ENCODE peak calls at places on chromosomes 11 and 22, in eight cellular contexts. G is GM04503, Q is T-helper 1 cell, L is psoas muscle, H is right atrium auricular region, Y is H4, N is activated T-helper 1 cell treated with Interleukin-2 at 50 U/mL for 16 hours, P is iris pigment epithelial cell. Z is an unnamed sample.

GRCh38 chr11:44883277-44883676 is 67.4 kb downstream of the TP53I11 start:
- DNase-seq in G (no peak), Q (no peak), L (no peak), H (no peak), Y (peak), N (no peak), P (no peak), Z (no peak)

GRCh38 chr11:33980896-33981295 is 70.6 kb upstream of the CAPRIN1 start:
- DNase-seq in G (no peak), Q (no peak), L (no peak), H (no peak), Y (no peak), N (no peak), P (no peak), Z (no peak)

GRCh38 chr11:2314525-2315394 is 12.9 kb downstream of the TSPAN32 start:
- DNase-seq in G (peak), Q (no peak), L (peak), H (peak), Y (peak), N (no peak), P (peak), Z (peak)

GRCh38 chr11:1348748-1349073 is 39.3 kb upstream of the TOLLIP start:
- DNase-seq in G (no peak), Q (no peak), L (no peak), H (no peak), Y (no peak), N (no peak), P (no peak), Z (no peak)

GRCh38 chr11:112630496-112630895 is 330.7 kb upstream of the NCAM1 start:
- DNase-seq in G (no peak), Q (no peak), L (no peak), H (no peak), Y (no peak), N (no peak), P (no peak), Z (no peak)

GRCh38 chr22:47645450-47645914 is 883.0 kb downstream of the TBC1D22A start:
- DNase-seq in G (no peak), Q (no peak), L (no peak), H (no peak), Y (no peak), N (no peak), P (no peak), Z (no peak)

GRCh38 chr11:35237860-35238715 is 99.1 kb downstream of the CD44 start:
- DNase-seq in G (no peak), Q (no peak), L (no peak), H (no peak), Y (peak), N (no peak), P (peak), Z (no peak)

GRCh38 chr11:126175261-126175885 is 36.1 kb downstream of the RPUSD4 start:
- DNase-seq in G (no peak), Q (no peak), L (peak), H (no peak), Y (no peak), N (no peak), P (peak), Z (no peak)

GRCh38 chr11:66547662-66548009 is 933 bp downstream of the ACTN3 start:
- DNase-seq in G (no peak), Q (no peak), L (no peak), H (no peak), Y (no peak), N (no peak), P (no peak), Z (no peak)

GRCh38 chr22:39171623-39172264 is 19.3 kb upstream of the CBX7 start:
- DNase-seq in G (no peak), Q (no peak), L (no peak), H (no peak), Y (no peak), N (no peak), P (no peak), Z (no peak)

GRCh38 chr22:50526849-50527801 is 1.7 kb upstream of the SCO2 start:
- DNase-seq in G (no peak), Q (no peak), L (peak), H (peak), Y (no peak), N (no peak), P (peak), Z (peak)

GRCh38 chr11:119933584-119933983 is 204.3 kb downstream of the TRIM29 start:
- DNase-seq in G (no peak), Q (no peak), L (no peak), H (no peak), Y (no peak), N (no peak), P (no peak), Z (no peak)

GRCh38 chr11:63736864-63737263 is 31.7 kb downstream of the ZFTA start:
- DNase-seq in G (no peak), Q (no peak), L (no peak), H (no peak), Y (no peak), N (no peak), P (no peak), Z (no peak)

GRCh38 chr11:63613517-63614135 is 607 bp downstream of the PLAAT3 start:
- DNase-seq in G (no peak), Q (no peak), L (peak), H (peak), Y (no peak), N (peak), P (no peak), Z (peak)

GRCh38 chr22:30865656-30866055 is 102.9 kb downstream of the MORC2 start:
- DNase-seq in G (no peak), Q (no peak), L (no peak), H (no peak), Y (no peak), N (no peak), P (no peak), Z (no peak)

GRCh38 chr11:34343153-34343552 is 14.7 kb downstream of the ABTB2 start:
- DNase-seq in G (peak), Q (no peak), L (no peak), H (no peak), Y (peak), N (no peak), P (peak), Z (no peak)

GRCh38 chr11:12069053-12069676 is 41.2 kb upstream of the MICAL2 start:
- DNase-seq in G (no peak), Q (no peak), L (no peak), H (no peak), Y (no peak), N (no peak), P (no peak), Z (peak)

GRCh38 chr11:93740031-93740801 is 1.1 kb downstream of the TAF1D start:
- DNase-seq in G (no peak), Q (no peak), L (no peak), H (no peak), Y (peak), N (no peak), P (peak), Z (no peak)

GRCh38 chr11:68763181-68763721 is 11.9 kb upstream of the TESMIN start:
- DNase-seq in G (no peak), Q (no peak), L (no peak), H (no peak), Y (no peak), N (no peak), P (no peak), Z (no peak)

GRCh38 chr11:9125185-9125886 is 33.9 kb upstream of the SCUBE2 start:
- DNase-seq in G (no peak), Q (no peak), L (no peak), H (no peak), Y (no peak), N (no peak), P (no peak), Z (no peak)

GRCh38 chr22:26612652-26613051 is 5.2 kb downstream of the CRYBB1 start:
- DNase-seq in G (no peak), Q (no peak), L (no peak), H (no peak), Y (no peak), N (no peak), P (no peak), Z (no peak)

GRCh38 chr11:114276077-114276476 is 20.1 kb upstream of the NNMT start:
- DNase-seq in G (no peak), Q (no peak), L (no peak), H (no peak), Y (no peak), N (no peak), P (no peak), Z (no peak)

GRCh38 chr22:17079572-17079971 is 5.2 kb upstream of the IL17RA start:
- DNase-seq in G (no peak), Q (no peak), L (no peak), H (no peak), Y (no peak), N (no peak), P (no peak), Z (no peak)

GRCh38 chr11:2797181-2797711 is 88.3 kb downstream of the CDKN1C start:
- DNase-seq in G (no peak), Q (peak), L (peak), H (peak), Y (no peak), N (no peak), P (no peak), Z (peak)

GRCh38 chr11:76839326-76839725 is 21.4 kb upstream of the ACER3 start:
- DNase-seq in G (no peak), Q (no peak), L (no peak), H (no peak), Y (no peak), N (no peak), P (no peak), Z (no peak)

GRCh38 chr11:8206251-8207079 is 37.6 kb upstream of the RIC3 start:
- DNase-seq in G (no peak), Q (no peak), L (no peak), H (no peak), Y (no peak), N (no peak), P (no peak), Z (peak)

GRCh38 chr11:5476184-5476819 is 12.2 kb upstream of the OR52D1 start:
- DNase-seq in G (no peak), Q (no peak), L (no peak), H (no peak), Y (peak), N (no peak), P (peak), Z (no peak)

GRCh38 chr11:61726775-61727174 is 25.7 kb upstream of the MYRF start:
- DNase-seq in G (no peak), Q (no peak), L (no peak), H (no peak), Y (no peak), N (no peak), P (no peak), Z (no peak)